ENCODE peak calls at places on chromosomes 16 and 17, in four cellular contexts. N, L, U and C are unnamed samples.
A peak's percentile ranks its signal among the peaks of the same experiment; 100 is the strongest.

GRCh38 chr17:74987909-74988711 is 678 bp downstream of the CDR2L start:
- DNase-seq in N (peak; percentile 85), U (peak; percentile 84), L (peak; percentile 70), C (no peak)

GRCh38 chr16:89001117-89002027 is 24.4 kb upstream of the CBFA2T3 start:
- DNase-seq in U (no peak), N (no peak), L (peak; percentile 9), C (no peak)

GRCh38 chr16:67770371-67770991 is 35.9 kb downstream of the RANBP10 start:
- DNase-seq in U (no peak), N (no peak), L (peak; percentile 49), C (no peak)

GRCh38 chr17:66945451-66945850 is 19.1 kb upstream of the CACNG4 start:
- DNase-seq in U (no peak), L (no peak), N (no peak), C (peak; percentile 35)

GRCh38 chr17:19991252-19991885 is 13.7 kb upstream of the AKAP10 start:
- DNase-seq in L (no peak), N (no peak), U (no peak), C (no peak)

GRCh38 chr17:57086069-57086930 is 1.3 kb downstream of the AKAP1 start:
- DNase-seq in N (peak; percentile 67), U (peak; percentile 58), L (no peak), C (no peak)

GRCh38 chr17:61335105-61335844 is 64.4 kb upstream of the TBX2 start:
- DNase-seq in L (peak; percentile 34), N (peak; percentile 52), U (no peak), C (no peak)

GRCh38 chr17:41823580-41823979 is 10.8 kb downstream of the FKBP10 start:
- DNase-seq in L (no peak), N (no peak), U (no peak), C (no peak)

GRCh38 chr17:71472809-71473789 is 647.7 kb upstream of the SOX9 start:
- DNase-seq in U (no peak), N (no peak), L (peak; percentile 77), C (no peak)

GRCh38 chr17:17926036-17926435 is 46.2 kb downstream of the TOM1L2 start:
- DNase-seq in U (no peak), L (no peak), N (no peak), C (peak; percentile 4)

GRCh38 chr16:4624827-4625616 is 396 bp downstream of the MGRN1 start:
- DNase-seq in U (peak; percentile 88), L (peak; percentile 68), N (peak; percentile 78), C (no peak)

GRCh38 chr16:23072769-23073549 is 76.3 kb downstream of the USP31 start:
- DNase-seq in U (no peak), L (peak; percentile 15), N (no peak), C (no peak)

GRCh38 chr17:45895304-45895968 is 1.1 kb downstream of the MAPT start:
- DNase-seq in U (no peak), L (peak; percentile 11), N (peak; percentile 38), C (no peak)

GRCh38 chr16:4245400-4245799 is 3.5 kb upstream of the SRL start:
- DNase-seq in L (peak; percentile 60), U (no peak), N (no peak), C (no peak)

GRCh38 chr16:67967956-67968439 is 439 bp downstream of the SLC12A4 start:
- DNase-seq in L (peak; percentile 35), N (peak; percentile 81), U (no peak), C (no peak)

GRCh38 chr17:78925662-78926555 is 722 bp upstream of the TIMP2 start:
- DNase-seq in L (peak; percentile 94), U (peak; percentile 83), N (peak; percentile 91), C (no peak)

GRCh38 chr17:79755591-79755990 is 22.4 kb upstream of the CBX2 start:
- DNase-seq in L (no peak), U (peak; percentile 26), N (no peak), C (no peak)

GRCh38 chr16:77663711-77664110 is 58.6 kb upstream of the NUDT7 start:
- DNase-seq in L (no peak), N (no peak), U (no peak), C (no peak)

GRCh38 chr17:78680436-78680835 is 101.6 kb downstream of the CYTH1 start:
- DNase-seq in N (no peak), U (no peak), L (peak; percentile 53), C (no peak)

GRCh38 chr17:7042507-7043194 is 1.2 kb downstream of the SLC16A11 start:
- DNase-seq in L (peak; percentile 30), N (peak; percentile 60), U (no peak), C (no peak)

GRCh38 chr16:249431-249830 is 14.8 kb downstream of the FAM234A start:
- DNase-seq in N (no peak), U (peak; percentile 36), L (no peak), C (no peak)

GRCh38 chr17:43416998-43417891 is 18.5 kb downstream of the ARL4D start:
- DNase-seq in U (peak; percentile 52), L (peak; percentile 77), N (peak; percentile 83), C (peak; percentile 72)

GRCh38 chr16:67940436-67941089 is 3.4 kb downstream of the LCAT start:
- DNase-seq in U (no peak), N (no peak), L (no peak), C (no peak)

GRCh38 chr17:48818361-48818841 is 1.4 kb upstream of the TTLL6 start:
- DNase-seq in N (no peak), L (no peak), U (no peak), C (no peak)

GRCh38 chr17:48819466-48819865 is 2.4 kb upstream of the TTLL6 start:
- DNase-seq in L (no peak), N (no peak), U (no peak), C (no peak)

GRCh38 chr17:48814504-48814903 is 2.5 kb downstream of the TTLL6 start:
- DNase-seq in N (no peak), L (peak; percentile 63), U (no peak), C (no peak)

GRCh38 chr17:48816438-48816773 is 623 bp downstream of the TTLL6 start:
- DNase-seq in L (no peak), U (no peak), N (no peak), C (no peak)

DNA sequence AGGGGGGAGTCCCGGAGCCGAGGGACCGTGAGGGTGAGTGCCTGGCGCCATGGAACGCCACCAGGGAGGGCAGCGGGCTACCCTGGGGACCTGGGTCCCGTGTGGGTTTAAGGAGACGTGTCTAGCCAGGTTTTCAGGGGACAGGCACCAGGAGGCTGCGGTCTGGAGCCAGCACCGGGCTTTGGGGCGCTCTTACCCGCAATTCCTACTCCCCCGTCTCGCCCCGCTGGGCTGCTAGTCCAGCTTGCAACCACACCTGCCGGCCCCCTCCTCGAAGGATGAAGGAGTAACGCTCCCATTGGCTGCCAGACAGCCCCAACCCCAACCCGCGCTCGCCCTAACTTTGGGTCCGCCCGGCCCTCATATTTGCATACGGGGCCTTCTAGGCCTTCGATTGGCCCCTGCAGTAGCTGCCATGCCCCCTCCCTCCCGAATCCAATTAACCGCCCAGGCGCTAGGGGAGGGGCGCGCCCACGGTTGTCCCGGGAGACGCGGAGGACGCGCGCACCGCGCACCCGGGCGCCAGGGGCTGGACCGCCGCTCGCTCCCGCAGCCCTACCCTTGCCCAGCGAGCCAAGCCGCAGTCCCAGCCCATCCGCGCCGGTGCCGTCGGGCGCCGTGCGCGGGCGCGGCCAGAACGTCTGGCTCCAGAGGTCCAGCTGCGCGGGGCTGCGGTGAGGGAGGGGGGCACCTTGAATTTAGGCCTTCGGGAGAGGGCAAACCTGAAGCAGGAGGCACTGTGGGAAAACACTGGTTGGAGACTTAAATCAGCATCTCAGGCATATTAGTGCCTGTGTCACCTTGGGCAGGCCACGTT is at the start of gene TTLL6:
- DNase-seq in U (peak; percentile 91), L (peak; percentile 88), N (peak; percentile 84), C (peak; percentile 89)
- H3K4me3 ChIP-seq in U (peak within 1 kb of the TSS; percentile 53), L (peak within 1 kb of the TSS; percentile 24), N (peak within 1 kb of the TSS; percentile 44), C (peak within 1 kb of the TSS; percentile 17)

GRCh38 chr17:48908047-48908843 is at the start of gene UBE2Z:
- DNase-seq in L (peak; percentile 98), N (peak; percentile 95), U (peak; percentile 96), C (peak; percentile 94)
- TF ChIP-seq CTCF in L (peak; percentile 6), N (no peak), U (peak; percentile 24), C (peak; percentile 47)

GRCh38 chr16:47732806-47733150 is 271.6 kb downstream of the PHKB start:
- DNase-seq in U (no peak), L (peak; percentile 78), N (no peak), C (peak; percentile 76)
- H3K27ac ChIP-seq in U (no peak overlapping the region), L (no peak overlapping the region), N (no peak overlapping the region), C (peak overlapping the region; percentile 86)

GRCh38 chr16:53042235-53042645 is 10.5 kb downstream of the CHD9NB start:
- DNase-seq in L (no peak), N (no peak), U (no peak), C (no peak)
- H3K4me3 ChIP-seq in L (no peak overlapping the region), N (no peak overlapping the region), U (no peak overlapping the region), C (no peak overlapping the region)

GRCh38 chr17:63446218-63446980 is at the start of gene CYB561:
- DNase-seq in N (peak; percentile 90), U (peak; percentile 89), L (peak; percentile 79), C (no peak)
- TF ChIP-seq CTCF in N (no peak), U (peak; percentile 24), L (peak; percentile 20), C (peak; percentile 37)

GRCh38 chr16:11029948-11030347 is 85.6 kb downstream of the CLEC16A start:
- DNase-seq in L (peak; percentile 17), U (no peak), N (no peak), C (no peak)
- H3K27ac ChIP-seq in L (no peak overlapping the region), U (no peak overlapping the region), N (no peak overlapping the region), C (no peak overlapping the region)

GRCh38 chr17:32936157-32936893 is 8.4 kb downstream of the TMEM98 start:
- DNase-seq in U (no peak), N (peak; percentile 50), L (no peak), C (no peak)

GRCh38 chr17:32940706-32941390 is 12.9 kb downstream of the TMEM98 start:
- DNase-seq in N (no peak), L (no peak), U (no peak), C (no peak)

GRCh38 chr17:32933881-32934280 is 5.9 kb downstream of the TMEM98 start:
- DNase-seq in L (no peak), U (no peak), N (no peak), C (no peak)

GRCh38 chr17:32941419-32942032 is 13.6 kb downstream of the TMEM98 start:
- DNase-seq in N (no peak), U (no peak), L (no peak), C (no peak)

DNA sequence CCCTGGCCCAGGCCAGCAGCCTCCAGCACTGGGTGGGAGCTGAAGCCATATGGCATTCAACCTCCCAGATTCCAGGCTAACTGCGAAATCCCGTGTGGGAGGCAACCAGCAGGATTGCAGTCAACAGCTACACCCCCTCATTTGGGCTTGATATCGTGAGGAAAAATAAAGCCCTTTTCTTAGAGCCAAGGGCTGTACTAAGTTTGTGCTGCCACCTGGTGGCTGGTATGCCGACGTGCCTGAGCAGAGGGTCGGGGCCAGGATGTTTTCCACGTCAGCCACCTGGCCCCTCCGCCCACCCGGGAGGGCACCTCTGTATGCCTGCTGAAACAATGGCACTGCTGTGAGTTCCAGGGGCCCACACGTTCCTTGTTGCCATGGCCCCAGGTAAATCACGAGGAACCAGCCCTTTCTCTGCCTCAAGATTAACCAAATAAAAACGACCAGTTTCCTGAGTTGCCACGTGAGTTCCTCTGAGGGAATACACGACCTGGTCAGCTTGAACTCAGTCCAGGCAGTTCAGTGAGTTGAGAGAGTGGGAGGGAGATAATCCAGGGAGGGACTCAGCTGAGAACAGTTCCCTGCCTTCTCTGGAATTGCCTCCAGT is 9.0 kb downstream of the TMEM98 start:
- DNase-seq in U (peak; percentile 82), N (peak; percentile 93), L (peak; percentile 92), C (no peak)
- H3K4me3 ChIP-seq in U (no peak overlapping the region), N (no peak overlapping the region), L (no peak overlapping the region), C (no peak overlapping the region)

GRCh38 chr16:65154321-65154720 is 32.5 kb upstream of the CDH11 start:
- DNase-seq in U (no peak), L (no peak), N (no peak), C (no peak)

GRCh38 chr16:65148804-65149203 is 26.9 kb upstream of the CDH11 start:
- DNase-seq in U (no peak), N (no peak), L (no peak), C (no peak)

GRCh38 chr16:65153365-65154105 is 31.7 kb upstream of the CDH11 start:
- DNase-seq in L (no peak), U (no peak), N (no peak), C (no peak)
- TF ChIP-seq CTCF in L (no peak), U (no peak), N (no peak), C (no peak)